ENCODE peak calls at places on chromosome 21, in six cellular contexts. M is AG08395, L is mesenteric fat pad, X is nephron progenitor cell, E is caudate nucleus, I is nucleus accumbens. N is an unnamed sample.

GRCh38 chr21:43921602-43921978 is 56.6 kb downstream of the AGPAT3 start:
- DNase-seq in X (no peak), M (no peak), L (no peak), I (no peak), E (no peak), N (no peak)

GRCh38 chr21:42962360-42963007 is 11.9 kb upstream of the PKNOX1 start:
- DNase-seq in E (no peak), X (no peak), L (no peak), M (no peak), I (no peak), N (no peak)

GRCh38 chr21:36419996-36420395 is 34.8 kb downstream of the CHAF1B start:
- DNase-seq in L (no peak), I (peak), M (peak), E (peak), X (peak), N (peak)

GRCh38 chr21:43600642-43601397 is 58.5 kb downstream of the HSF2BP start:
- DNase-seq in I (no peak), E (no peak), M (peak), L (no peak), X (no peak), N (no peak)

GRCh38 chr21:22345624-22346023 is 1347.4 kb downstream of the NCAM2 start:
- DNase-seq in E (no peak), M (no peak), X (no peak), L (no peak), I (no peak), N (no peak)

GRCh38 chr21:35102488-35103407 is 53.6 kb upstream of the RUNX1 start:
- DNase-seq in M (no peak), E (peak), X (no peak), I (peak), L (no peak), N (peak)

GRCh38 chr21:25988738-25989137 is 181.8 kb downstream of the APP start:
- DNase-seq in M (no peak), L (no peak), E (no peak), I (no peak), X (no peak), N (no peak)

GRCh38 chr21:34617753-34618339 is 2.9 kb upstream of the RCAN1 start:
- DNase-seq in M (no peak), I (no peak), E (no peak), X (no peak), L (no peak), N (no peak)

GRCh38 chr21:24275613-24276012 is 1331.7 kb downstream of the MRPL39 start:
- DNase-seq in L (no peak), X (no peak), E (no peak), M (no peak), I (no peak), N (no peak)

GRCh38 chr21:37098756-37099155 is 25.7 kb downstream of the TTC3 start:
- DNase-seq in M (no peak), X (no peak), I (no peak), L (no peak), E (no peak), N (no peak)

GRCh38 chr21:43193651-43194302 is 25.0 kb downstream of the CRYAA start:
- DNase-seq in I (no peak), L (peak), X (no peak), M (peak), E (no peak), N (no peak)

GRCh38 chr21:45109831-45110492 is 35.6 kb downstream of the ADARB1 start:
- DNase-seq in I (no peak), L (no peak), E (peak), M (no peak), X (no peak), N (no peak)

GRCh38 chr21:31952828-31953227 is 80.0 kb downstream of the HUNK start:
- DNase-seq in I (no peak), M (no peak), L (no peak), E (no peak), X (no peak), N (no peak)

GRCh38 chr21:29091032-29091431 is 17.6 kb upstream of the CCT8 start:
- DNase-seq in I (no peak), L (no peak), X (no peak), M (peak), E (no peak), N (no peak)

GRCh38 chr21:16323586-16323985 is 593.8 kb downstream of the USP25 start:
- DNase-seq in X (no peak), M (no peak), L (no peak), E (no peak), I (no peak), N (no peak)

GRCh38 chr21:29092102-29092959 is 18.9 kb upstream of the CCT8 start:
- DNase-seq in M (peak), L (no peak), I (no peak), X (no peak), E (no peak), N (no peak)

GRCh38 chr21:45255381-45256020 is 32.2 kb downstream of the POFUT2 start:
- DNase-seq in M (no peak), I (no peak), L (peak), X (no peak), E (peak), N (no peak)

GRCh38 chr21:38310619-38311018 is 53.8 kb downstream of the KCNJ15 start:
- DNase-seq in E (no peak), I (no peak), M (no peak), L (no peak), X (no peak), N (no peak)

N was measured in substantia nigra.